ENCODE peak calls at places on chromosome 17, in seven cellular contexts. N is GM23248; S is AG04450; E is dorsolateral prefrontal cortex; Z is sigmoid colon; K is naive thymus-derived CD4-positive, alpha-beta T cell; W is GM23338. H is an unnamed sample.

GRCh38 chr17:40095944-40096791 is 4.2 kb downstream of the NR1D1 start:
- DNase-seq in N (peak; percentile 33), Z (peak; percentile 90), K (peak; percentile 94), W (no peak), S (no peak), E (no peak), H (no peak)

GRCh38 chr17:9818760-9819159 is 3.1 kb downstream of the GSG1L2 start:
- DNase-seq in S (no peak), K (no peak), E (no peak), Z (no peak), N (no peak), W (no peak), H (no peak)

GRCh38 chr17:6536566-6537065 is 19.7 kb downstream of the PITPNM3 start:
- DNase-seq in S (no peak), K (no peak), N (no peak), E (no peak), Z (peak; percentile 50), W (no peak), H (no peak)

GRCh38 chr17:9021985-9022552 is 759 bp downstream of the NTN1 start:
- DNase-seq in N (peak; percentile 62), E (no peak), K (no peak), S (no peak), Z (peak; percentile 68), W (peak; percentile 55), H (no peak)

GRCh38 chr17:38600906-38601305 is 4.8 kb downstream of the SRCIN1 start:
- DNase-seq in K (no peak), E (no peak), Z (no peak), N (no peak), S (no peak), W (peak; percentile 82), H (no peak)

GRCh38 chr17:17216776-17217175 is 10.6 kb upstream of the PLD6 start:
- DNase-seq in E (no peak), K (no peak), S (no peak), Z (no peak), N (no peak), W (no peak), H (no peak)

GRCh38 chr17:39401412-39402278 is at the start of gene FBXL20:
- DNase-seq in Z (peak; percentile 96), N (peak; percentile 95), E (peak; percentile 91), W (peak; percentile 96), K (peak; percentile 94), S (peak; percentile 63), H (peak; percentile 98)

GRCh38 chr17:82297804-82298537 is 19.4 kb downstream of the CD7 start:
- DNase-seq in N (peak; percentile 97), E (peak; percentile 81), K (peak; percentile 99), W (peak; percentile 44), S (peak; percentile 74), Z (peak; percentile 96), H (peak; percentile 96)

GRCh38 chr17:40433551-40434384 is 9.5 kb upstream of the IGFBP4 start:
- DNase-seq in K (no peak), S (no peak), W (peak; percentile 89), Z (peak; percentile 71), N (peak; percentile 50), E (no peak), H (no peak)

GRCh38 chr17:17416400-17417360 is 60.1 kb upstream of the MED9 start:
- DNase-seq in Z (peak; percentile 42), N (peak; percentile 89), S (no peak), E (peak; percentile 86), K (no peak), W (no peak), H (no peak)

GRCh38 chr17:16282522-16282921 is 65.5 kb downstream of the PIGL start:
- DNase-seq in S (peak; percentile 66), E (no peak), K (no peak), Z (no peak), N (peak; percentile 92), W (no peak), H (no peak)

DNA sequence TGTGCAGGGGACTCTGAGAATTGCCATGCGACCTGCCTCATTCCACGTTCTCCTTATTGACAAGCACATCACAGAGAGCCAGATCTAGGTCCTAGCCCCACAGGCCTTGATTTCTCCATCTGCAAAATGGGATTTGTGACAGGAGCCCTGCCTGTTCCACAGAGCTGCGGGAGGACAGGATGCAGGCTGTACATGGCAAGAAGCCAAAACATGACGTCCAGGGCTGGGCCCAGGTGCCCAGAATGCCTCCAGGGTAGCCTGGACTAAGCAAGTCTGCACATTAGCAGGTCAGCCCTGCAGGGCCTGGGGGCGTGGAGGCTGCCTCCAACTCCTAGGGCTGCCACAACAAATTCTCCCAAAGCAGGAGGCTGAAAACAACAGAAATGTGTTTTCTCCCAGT is 235.7 kb upstream of the SDK2 start:
- DNase-seq in W (no peak), N (no peak), S (no peak), K (no peak), Z (no peak), E (no peak), H (no peak)
- H3K27ac ChIP-seq in W (no peak overlapping the region), N (no peak overlapping the region), S (no peak overlapping the region), K (no peak overlapping the region), Z (no peak overlapping the region), E (no peak overlapping the region), H (no peak overlapping the region)

DNA sequence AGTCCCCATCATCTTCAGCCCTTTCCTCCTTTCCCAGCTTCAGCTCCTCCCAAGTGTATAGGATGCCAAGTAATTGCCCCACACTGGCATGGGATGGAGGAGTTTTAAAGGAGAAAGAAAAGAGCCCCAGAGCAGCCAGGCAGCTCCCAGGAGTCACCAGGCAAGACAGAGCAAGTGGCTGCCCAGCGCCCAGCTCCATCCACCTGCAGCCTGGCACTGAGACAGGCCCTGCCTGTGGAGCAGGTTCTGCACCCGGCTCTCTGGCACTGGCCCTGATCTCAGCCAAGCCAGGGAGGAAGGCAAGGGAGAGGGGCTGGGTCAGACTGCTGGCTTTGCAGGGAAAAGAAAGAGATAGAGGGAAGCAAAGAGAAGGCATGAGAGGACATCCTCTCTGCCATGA is 21.7 kb downstream of the FOXN1 start:
- DNase-seq in S (no peak), K (no peak), E (no peak), Z (no peak), W (no peak), N (no peak), H (no peak)
- H3K27ac ChIP-seq in S (no peak overlapping the region), K (no peak overlapping the region), E (no peak overlapping the region), Z (no peak overlapping the region), W (no peak overlapping the region), N (no peak overlapping the region), H (no peak overlapping the region)

GRCh38 chr17:73786286-73786743 is 142.1 kb upstream of the SDK2 start:
- DNase-seq in Z (no peak), E (no peak), K (no peak), N (no peak), S (no peak), W (peak; percentile 47), H (no peak)
- H3K27ac ChIP-seq in Z (no peak overlapping the region), E (no peak overlapping the region), K (no peak overlapping the region), N (no peak overlapping the region), S (no peak overlapping the region), W (no peak overlapping the region), H (no peak overlapping the region)

GRCh38 chr17:1733759-1734158 is 8.9 kb upstream of the SERPINF2 start:
- DNase-seq in N (no peak), Z (no peak), W (no peak), E (no peak), K (peak; percentile 7), S (no peak), H (no peak)

GRCh38 chr17:1732241-1733046 is 7.9 kb downstream of the WDR81 start:
- DNase-seq in E (no peak), Z (no peak), S (no peak), N (no peak), W (no peak), K (peak; percentile 4), H (no peak)

GRCh38 chr17:1731194-1731506 is 6.6 kb downstream of the WDR81 start:
- DNase-seq in Z (no peak), W (no peak), N (no peak), S (no peak), K (peak; percentile 1), E (no peak), H (no peak)

GRCh38 chr17:1735418-1735817 is 7.3 kb upstream of the SERPINF2 start:
- DNase-seq in K (no peak), W (no peak), Z (no peak), N (no peak), E (no peak), S (no peak), H (no peak)

GRCh38 chr17:1733047-1733357 is 8.5 kb downstream of the WDR81 start:
- DNase-seq in N (no peak), E (no peak), S (no peak), K (no peak), W (no peak), Z (no peak), H (no peak)
- H3K27ac ChIP-seq in N (no peak overlapping the region), E (no peak overlapping the region), S (no peak overlapping the region), K (no peak overlapping the region), W (no peak overlapping the region), Z (no peak overlapping the region), H (no peak overlapping the region)

GRCh38 chr17:7992516-7992915 is 9.9 kb upstream of the GUCY2D start:
- DNase-seq in K (no peak), E (no peak), S (no peak), W (peak; percentile 12), N (peak; percentile 72), Z (peak; percentile 0), H (no peak)

GRCh38 chr17:8001976-8002645 is at the start of gene GUCY2D:
- DNase-seq in Z (no peak), K (no peak), W (peak; percentile 15), N (no peak), E (no peak), S (no peak), H (no peak)

GRCh38 chr17:7993972-7994589 is 8.3 kb upstream of the GUCY2D start:
- DNase-seq in Z (peak; percentile 58), N (no peak), S (no peak), W (no peak), E (no peak), K (no peak), H (no peak)

GRCh38 chr17:7992924-7993323 is 9.5 kb upstream of the GUCY2D start:
- DNase-seq in S (no peak), K (no peak), N (no peak), Z (peak; percentile 40), E (no peak), W (peak; percentile 42), H (no peak)

DNA sequence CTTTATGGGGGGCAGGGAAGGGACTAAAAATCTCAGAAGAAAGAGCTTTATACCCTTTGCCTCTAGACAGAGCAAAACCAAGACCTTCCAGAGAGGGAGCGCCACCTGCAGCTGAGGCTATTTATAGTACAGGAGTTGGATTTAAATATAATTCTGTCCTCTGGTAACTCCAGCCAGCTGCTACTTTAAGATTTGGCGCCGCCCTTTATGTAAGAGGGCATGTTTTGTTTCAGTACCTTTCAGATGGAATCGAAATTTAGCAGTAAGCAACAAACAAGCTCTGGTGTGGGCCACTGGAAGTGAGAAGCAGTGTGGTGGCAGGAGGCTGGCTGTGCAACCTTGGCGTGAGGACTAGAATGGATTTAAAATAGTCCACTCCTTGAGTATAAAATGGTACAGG is 5.2 kb upstream of the GUCY2D start:
- DNase-seq in E (no peak), K (no peak), N (peak; percentile 61), S (no peak), Z (peak; percentile 64), W (peak; percentile 90), H (no peak)
- H3K27ac ChIP-seq in E (no peak overlapping the region), K (no peak overlapping the region), N (no peak overlapping the region), S (no peak overlapping the region), Z (no peak overlapping the region), W (no peak overlapping the region), H (no peak overlapping the region)

H was measured in esophagus muscularis mucosa.